ENCODE peak calls at places on chromosomes 6 and 20, in six cellular contexts. Y is heart right ventricle, D is BE2C, N is astrocyte of the spinal cord, C is AG10803, E is colonic mucosa. W is an unnamed sample.

GRCh38 chr6:3444276-3445088 is 12.4 kb downstream of the SLC22A23 start:
- DNase-seq in Y (no peak), D (no peak), N (no peak), C (no peak), E (no peak), W (no peak)

GRCh38 chr6:2447318-2447717 is 201.9 kb upstream of the GMDS start:
- DNase-seq in Y (no peak), D (no peak), N (no peak), C (no peak), E (peak), W (no peak)

GRCh38 chr6:166413491-166413951 is 30.8 kb upstream of the MPC1 start:
- DNase-seq in Y (no peak), D (no peak), N (no peak), C (no peak), E (no peak), W (no peak)

GRCh38 chr6:123316733-123317323 is 319.9 kb downstream of the TRDN start:
- DNase-seq in Y (no peak), D (no peak), N (peak), C (peak), E (no peak), W (peak)

GRCh38 chr6:2632368-2632767 is 118.4 kb downstream of the MYLK4 start:
- DNase-seq in Y (peak), D (no peak), N (peak), C (peak), E (no peak), W (no peak)

GRCh38 chr20:45095753-45096371 is 5.1 kb downstream of the KCNS1 start:
- DNase-seq in Y (peak), D (peak), N (peak), C (peak), E (peak), W (peak)

GRCh38 chr6:46128476-46128875 is 1.3 kb upstream of the ENPP4 start:
- DNase-seq in Y (no peak), D (no peak), N (no peak), C (no peak), E (no peak), W (no peak)

GRCh38 chr6:93272201-93272600 is 147.2 kb downstream of the EPHA7 start:
- DNase-seq in Y (no peak), D (no peak), N (no peak), C (no peak), E (no peak), W (no peak)

GRCh38 chr6:26531897-26532296 is 6.3 kb upstream of the HMGN4 start:
- DNase-seq in Y (no peak), D (no peak), N (no peak), C (no peak), E (no peak), W (no peak)

DNA sequence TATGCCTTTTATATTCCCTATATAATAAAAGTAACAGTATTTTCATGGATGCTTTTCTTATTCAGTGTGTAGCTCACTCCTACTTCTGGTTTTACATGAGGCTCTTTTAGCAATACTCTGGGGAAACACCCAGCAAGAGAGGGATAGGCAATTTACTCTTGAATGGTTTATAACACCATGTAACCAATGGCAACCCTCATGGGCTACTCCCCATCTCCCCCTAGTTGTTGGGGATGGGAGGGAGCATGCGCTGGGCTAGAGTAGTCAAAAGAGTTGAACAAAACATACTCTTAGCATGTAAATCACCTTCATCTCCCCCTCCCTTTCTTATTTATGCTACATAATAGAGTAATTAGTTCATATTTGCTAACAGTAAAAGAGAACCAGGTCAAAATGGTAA is 140.1 kb upstream of the LRFN2 start:
- DNase-seq in Y (no peak), D (no peak), N (no peak), C (no peak), E (no peak), W (no peak)
- TF ChIP-seq CTCF in Y (no peak), D (peak), N (no peak), C (no peak), E (no peak), W (no peak)

GRCh38 chr20:62832212-62832922 is 15.5 kb downstream of the COL9A3 start:
- DNase-seq in Y (no peak), D (peak), N (no peak), C (no peak), E (peak), W (no peak)

GRCh38 chr20:62831361-62831788 is 14.5 kb downstream of the COL9A3 start:
- DNase-seq in Y (no peak), D (peak), N (no peak), C (no peak), E (peak), W (no peak)

GRCh38 chr20:62830821-62831220 is 14.0 kb downstream of the COL9A3 start:
- DNase-seq in Y (no peak), D (peak), N (no peak), C (no peak), E (no peak), W (no peak)

GRCh38 chr20:62832951-62833391 is 16.1 kb downstream of the COL9A3 start:
- DNase-seq in Y (no peak), D (no peak), N (no peak), C (no peak), E (peak), W (no peak)

DNA sequence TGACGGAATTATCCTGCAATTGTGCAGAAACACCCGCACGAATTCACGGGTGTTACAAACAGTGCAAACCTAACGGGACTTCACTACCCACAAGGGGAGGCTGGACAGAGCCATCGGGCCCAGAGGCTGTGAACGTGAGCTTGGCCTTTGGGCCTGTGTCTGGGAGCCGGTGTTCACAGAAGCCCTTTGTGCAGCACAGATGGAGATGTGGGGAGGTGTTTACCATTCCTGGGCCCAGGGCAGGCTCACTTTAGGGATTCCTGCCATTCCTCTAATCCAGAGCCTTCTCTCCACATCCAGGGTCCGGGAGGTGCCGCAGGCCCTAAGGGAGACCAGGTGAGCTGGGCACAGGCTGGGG is 15.0 kb downstream of the COL9A3 start:
- DNase-seq in Y (no peak), D (no peak), N (no peak), C (no peak), E (no peak), W (no peak)
- H3K4me3 ChIP-seq in Y (no peak), D (no peak), N (no peak), C (no peak), E (no peak), W (no peak)

GRCh38 chr6:55941713-55942112 is 66.3 kb upstream of the BMP5 start:
- DNase-seq in Y (no peak), D (no peak), N (peak), C (no peak), E (no peak), W (no peak)
- TF ChIP-seq CTCF in Y (peak), D (peak), N (peak), C (peak), E (no peak), W (peak)

GRCh38 chr6:169453221-169453620 is 199.6 kb upstream of the THBS2 start:
- DNase-seq in Y (no peak), D (no peak), N (no peak), C (peak), E (no peak), W (no peak)

GRCh38 chr6:169452869-169453186 is 199.2 kb upstream of the THBS2 start:
- DNase-seq in Y (no peak), D (no peak), N (no peak), C (peak), E (no peak), W (no peak)

GRCh38 chr6:169450097-169450496 is 196.5 kb upstream of the THBS2 start:
- DNase-seq in Y (no peak), D (no peak), N (peak), C (no peak), E (no peak), W (no peak)

GRCh38 chr6:169452117-169452868 is 198.6 kb upstream of the THBS2 start:
- DNase-seq in Y (peak), D (no peak), N (peak), C (peak), E (peak), W (peak)

DNA sequence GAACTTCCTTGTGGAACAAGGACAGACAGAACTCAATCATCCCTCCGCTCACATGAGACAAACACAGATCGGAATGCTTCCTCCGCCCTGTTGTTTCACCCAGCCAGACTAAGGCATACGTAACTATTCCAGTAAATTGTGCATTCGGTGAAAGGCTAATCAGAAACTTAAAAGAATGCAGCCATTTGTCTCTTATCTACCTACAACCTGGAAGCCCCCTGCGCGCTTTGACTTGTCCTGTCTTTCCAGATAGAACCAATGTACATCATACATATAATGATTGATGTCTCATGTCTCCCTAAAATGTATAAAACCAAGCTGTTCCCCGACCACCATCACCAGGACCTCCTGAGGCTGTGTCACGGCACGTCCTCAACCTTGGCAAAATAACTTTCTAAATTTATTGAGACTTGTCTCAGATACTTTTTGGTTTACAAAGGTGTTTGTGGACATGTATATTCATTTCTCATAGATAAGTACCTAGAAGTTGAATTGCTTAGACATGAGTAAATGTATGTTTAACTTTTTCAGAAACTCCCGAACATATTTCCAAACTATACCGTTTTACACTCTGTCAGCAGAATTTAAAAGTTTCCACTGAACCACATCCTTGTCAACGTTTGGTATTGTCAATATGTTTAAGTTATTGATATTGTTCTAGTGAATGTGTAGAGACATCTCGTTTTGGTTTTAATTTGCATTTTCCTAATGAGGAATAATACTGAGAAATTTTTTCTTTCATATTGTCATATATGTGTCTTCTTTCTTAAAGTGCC is 197.6 kb upstream of the THBS2 start:
- DNase-seq in Y (no peak), D (no peak), N (no peak), C (no peak), E (no peak), W (no peak)
- H3K4me3 ChIP-seq in Y (peak), D (no peak), N (no peak), C (no peak), E (no peak), W (no peak)

DNA sequence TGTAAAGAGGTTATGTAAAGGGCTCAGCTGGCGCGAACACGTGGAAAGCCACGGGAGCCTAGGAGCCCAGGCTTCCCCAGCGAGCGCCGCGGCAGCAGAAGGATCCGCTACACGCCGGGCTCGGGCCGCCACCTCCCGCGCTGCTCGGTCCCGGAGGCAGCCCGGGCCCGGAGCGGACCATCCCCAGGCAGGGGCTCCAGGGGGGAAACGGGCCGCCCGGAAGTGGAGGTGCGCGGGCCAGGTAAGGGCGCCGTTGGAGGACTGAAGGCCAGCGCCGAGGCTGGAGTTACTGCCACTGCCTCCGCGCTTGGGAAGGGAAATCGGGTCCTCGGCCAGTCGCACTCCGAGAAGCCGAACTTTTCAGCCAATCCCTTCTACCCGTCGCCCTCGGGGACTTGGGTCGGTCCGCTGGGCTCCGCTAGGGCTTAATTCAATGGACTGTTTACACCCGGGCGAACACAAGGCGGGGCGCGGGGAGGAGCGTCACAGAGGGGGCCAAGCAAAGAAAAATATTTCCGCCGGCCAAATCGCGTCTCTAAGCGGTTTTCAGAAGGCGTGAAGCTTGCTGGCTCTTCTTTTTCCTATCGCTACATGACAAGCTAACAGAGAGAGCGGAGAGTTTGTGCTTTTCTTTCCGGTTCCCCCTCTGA is 433 bp downstream of the STK35 start:
- DNase-seq in Y (peak), D (peak), N (peak), C (peak), E (peak), W (peak)
- TF ChIP-seq CTCF in Y (no peak), D (no peak), N (no peak), C (no peak), E (no peak), W (no peak)

GRCh38 chr20:38804243-38804642 is 1.3 kb upstream of the PPP1R16B start:
- DNase-seq in Y (no peak), D (no peak), N (no peak), C (no peak), E (no peak), W (no peak)

GRCh38 chr20:38806855-38807655 is 1.6 kb downstream of the PPP1R16B start:
- DNase-seq in Y (no peak), D (peak), N (no peak), C (no peak), E (no peak), W (no peak)

GRCh38 chr20:38804682-38805501 is 605 bp upstream of the PPP1R16B start:
- DNase-seq in Y (no peak), D (no peak), N (no peak), C (no peak), E (peak), W (no peak)

GRCh38 chr20:38805958-38806854 is 709 bp downstream of the PPP1R16B start:
- DNase-seq in Y (no peak), D (peak), N (no peak), C (no peak), E (no peak), W (no peak)

DNA sequence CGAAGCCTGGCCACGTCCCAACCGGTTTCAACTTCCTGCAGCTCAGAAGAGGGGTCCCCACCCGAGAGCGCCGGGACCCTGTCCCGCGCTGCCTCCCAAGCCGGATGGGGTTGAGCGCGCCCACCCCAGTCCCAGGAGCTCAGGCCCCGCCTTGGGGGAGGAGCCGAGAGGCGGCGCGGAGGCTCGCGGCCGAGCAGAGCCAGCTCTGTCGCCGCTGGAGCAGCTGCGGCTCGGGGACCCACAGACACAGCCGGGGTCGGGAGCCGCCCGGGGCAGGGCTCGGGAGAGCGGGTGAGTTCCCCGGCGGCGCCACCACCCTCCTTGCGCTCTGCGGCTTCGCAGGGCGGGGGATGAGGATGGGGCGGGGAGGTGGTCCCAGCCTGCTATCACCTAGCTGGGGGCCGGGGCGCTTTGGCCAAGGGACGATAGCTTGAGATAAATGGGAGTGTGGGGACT is at the start of gene PPP1R16B:
- DNase-seq in Y (peak), D (peak), N (no peak), C (no peak), E (peak), W (no peak)
- H3K4me3 ChIP-seq in Y (peak), D (peak), N (peak), C (peak), E (peak), W (peak)

GRCh38 chr20:34311118-34312023 is 8.2 kb upstream of the AHCY start:
- DNase-seq in Y (no peak), D (peak), N (no peak), C (no peak), E (peak), W (no peak)
- TF ChIP-seq CTCF in Y (peak), D (peak), N (peak), C (peak), E (no peak), W (no peak)